ENCODE peak calls at places on chromosomes 12 and 14, in five cellular contexts. G, S, K, E and X are unnamed samples.

GRCh38 chr12:96359328-96359727 is 40.9 kb downstream of the CDK17 start:
- DNase-seq in E (peak), K (no peak), S (no peak), G (no peak), X (no peak)

GRCh38 chr14:22291406-22291805 is 297.6 kb downstream of the DAD1 start:
- DNase-seq in S (no peak), G (peak), K (no peak), E (no peak), X (no peak)

GRCh38 chr12:93783827-93784226 is 106.7 kb downstream of the CRADD start:
- DNase-seq in G (no peak), E (no peak), K (peak), S (no peak), X (no peak)

GRCh38 chr14:64963611-64964010 is 8.5 kb downstream of the RAB15 start:
- DNase-seq in K (no peak), S (no peak), E (peak), G (no peak), X (no peak)

GRCh38 chr14:54488646-54489317 is at the start of gene GMFB:
- DNase-seq in S (peak), G (peak), E (peak), K (peak), X (peak)

GRCh38 chr12:70795608-70796007 is 124.9 kb downstream of the PTPRR start:
- DNase-seq in S (no peak), E (no peak), G (no peak), K (no peak), X (no peak)

GRCh38 chr12:14573118-14573517 is 5.4 kb upstream of the PLBD1 start:
- DNase-seq in K (no peak), G (no peak), E (no peak), S (no peak), X (no peak)

GRCh38 chr12:105275997-105276760 is 40.2 kb upstream of the APPL2 start:
- DNase-seq in G (peak), K (no peak), S (no peak), E (peak), X (no peak)

GRCh38 chr12:93080994-93081809 is 152.1 kb upstream of the EEA1 start:
- DNase-seq in E (no peak), S (peak), G (no peak), K (no peak), X (no peak)

GRCh38 chr12:38921025-38921677 is 15.8 kb upstream of the CPNE8 start:
- DNase-seq in K (no peak), G (peak), S (peak), E (peak), X (peak)

GRCh38 chr14:51922624-51923023 is 62.2 kb downstream of the GNG2 start:
- DNase-seq in K (no peak), E (no peak), S (no peak), G (no peak), X (no peak)

GRCh38 chr12:29582677-29583076 is 85.2 kb upstream of the OVCH1 start:
- DNase-seq in S (no peak), K (no peak), E (no peak), G (no peak), X (no peak)

GRCh38 chr12:132659146-132659545 is 28.0 kb downstream of the POLE start:
- DNase-seq in S (no peak), E (no peak), G (no peak), K (no peak), X (no peak)

GRCh38 chr12:64883264-64884163 is 59.1 kb downstream of the TBC1D30 start:
- DNase-seq in K (no peak), G (no peak), S (no peak), E (no peak), X (no peak)

GRCh38 chr14:105492051-105492965 is 1.3 kb downstream of the TEDC1 start:
- DNase-seq in S (no peak), E (no peak), K (peak), G (no peak), X (no peak)

GRCh38 chr12:103401421-103401820 is 94.3 kb downstream of the C12orf42 start:
- DNase-seq in K (no peak), E (no peak), S (no peak), G (peak), X (no peak)

GRCh38 chr12:43762596-43762995 is 3.8 kb downstream of the IRAK4 start:
- DNase-seq in G (peak), K (no peak), S (no peak), E (no peak), X (no peak)

GRCh38 chr12:27554421-27555186 is 30.6 kb downstream of the PPFIBP1 start:
- DNase-seq in S (peak), K (no peak), E (no peak), G (no peak), X (peak)

GRCh38 chr12:13941258-13942249 is 39.8 kb downstream of the GRIN2B start:
- DNase-seq in G (peak), K (no peak), S (peak), E (peak), X (peak)

GRCh38 chr12:91978143-91978542 is 167.5 kb downstream of the BTG1 start:
- DNase-seq in K (peak), S (no peak), E (peak), G (no peak), X (no peak)

GRCh38 chr12:68675098-68675842 is 11.5 kb upstream of the NUP107 start:
- DNase-seq in G (no peak), S (no peak), E (peak), K (peak), X (no peak)

GRCh38 chr12:65615091-65615490 is 209.2 kb upstream of the HMGA2 start:
- DNase-seq in K (no peak), G (no peak), E (no peak), S (peak), X (no peak)

GRCh38 chr14:22502007-22502406 is 87.0 kb downstream of the DAD1 start:
- DNase-seq in E (no peak), G (peak), S (peak), K (no peak), X (peak)

GRCh38 chr14:48373993-48374392 is 698.6 kb upstream of the MDGA2 start:
- DNase-seq in G (no peak), K (no peak), E (no peak), S (no peak), X (no peak)

GRCh38 chr12:95506707-95507523 is 33.0 kb downstream of the METAP2 start:
- DNase-seq in K (no peak), S (peak), G (no peak), E (no peak), X (no peak)

GRCh38 chr14:58488550-58488949 is 61.0 kb downstream of the KIAA0586 start:
- DNase-seq in S (peak), K (no peak), G (peak), E (peak), X (no peak)

GRCh38 chr14:75286313-75286712 is 7.7 kb downstream of the FOS start:
- DNase-seq in S (no peak), G (no peak), K (no peak), E (peak), X (no peak)

GRCh38 chr12:67735868-67736267 is 87.3 kb downstream of the DYRK2 start:
- DNase-seq in E (no peak), S (no peak), G (no peak), K (no peak), X (no peak)

GRCh38 chr12:114407566-114408411 is 1.8 kb upstream of the TBX5 start:
- DNase-seq in K (no peak), G (no peak), E (no peak), S (no peak), X (no peak)
- H3K4me3 ChIP-seq in K (no peak), G (no peak), E (no peak), S (no peak), X (peak)

GRCh38 chr12:47078086-47078395 is 1.4 kb upstream of the PCED1B start:
- DNase-seq in S (no peak), K (no peak), G (no peak), E (no peak), X (no peak)

GRCh38 chr12:47078733-47079364 is 572 bp upstream of the PCED1B start:
- DNase-seq in S (no peak), G (no peak), E (no peak), K (peak), X (no peak)

GRCh38 chr12:47079365-47079893 is at the start of gene PCED1B:
- DNase-seq in K (peak), E (peak), S (peak), G (peak), X (peak)

GRCh38 chr12:47075192-47076084 is 4.0 kb upstream of the PCED1B start:
- DNase-seq in E (no peak), S (no peak), G (no peak), K (no peak), X (no peak)

DNA sequence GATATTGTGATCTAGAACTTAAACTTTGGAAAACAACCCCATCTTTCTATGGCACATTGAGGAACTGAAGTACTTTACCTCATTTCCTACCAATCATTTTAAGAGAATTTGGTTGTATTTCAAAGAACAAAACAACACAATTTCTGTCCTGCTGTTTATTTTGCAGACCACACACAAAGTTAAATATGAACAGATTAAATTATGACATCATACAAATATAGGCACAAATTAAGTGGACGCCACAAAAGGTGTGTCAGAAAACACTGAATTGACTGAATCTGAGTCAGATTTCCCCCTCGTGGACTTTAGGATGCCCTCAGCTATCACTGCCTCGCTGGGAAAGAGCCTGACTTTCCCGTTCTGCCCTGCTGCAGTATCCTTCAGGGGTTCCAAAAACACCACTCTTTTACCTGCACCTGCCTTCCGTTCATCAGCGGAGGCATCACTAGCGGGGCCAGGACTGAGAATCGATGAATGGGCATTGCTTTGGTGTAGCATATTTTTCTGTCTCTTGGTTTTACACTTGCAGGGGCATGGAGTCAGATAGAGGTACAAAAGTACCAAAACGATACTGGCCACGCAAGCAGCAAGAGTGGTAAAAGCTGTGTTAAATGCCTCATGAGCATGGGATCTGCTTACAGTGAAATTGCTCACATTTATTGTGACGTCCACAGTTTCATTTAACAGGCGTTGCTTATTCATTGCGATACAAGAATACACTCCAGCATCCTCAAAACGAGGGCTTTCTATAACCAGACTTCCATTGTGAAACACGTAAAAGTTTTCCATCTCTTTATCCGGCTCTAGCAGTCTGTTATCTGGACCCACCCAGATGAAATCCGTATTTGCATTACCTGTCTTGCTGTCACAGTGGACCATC is 2.0 kb upstream of the PCED1B start:
- DNase-seq in E (no peak), S (no peak), K (no peak), G (no peak), X (no peak)
- H3K4me3 ChIP-seq in E (no peak), S (peak), K (peak), G (peak), X (no peak)

GRCh38 chr14:88669346-88669745 is 106.5 kb downstream of the ZC3H14 start:
- DNase-seq in S (no peak), K (no peak), E (no peak), G (no peak), X (no peak)

GRCh38 chr14:88667555-88668273 is 104.9 kb downstream of the ZC3H14 start:
- DNase-seq in K (peak), E (peak), G (peak), S (peak), X (peak)

GRCh38 chr14:88668448-88669116 is 105.7 kb downstream of the ZC3H14 start:
- DNase-seq in G (no peak), K (no peak), S (no peak), E (no peak), X (no peak)
- H3K4me3 ChIP-seq in G (no peak), K (no peak), S (no peak), E (no peak), X (no peak)

DNA sequence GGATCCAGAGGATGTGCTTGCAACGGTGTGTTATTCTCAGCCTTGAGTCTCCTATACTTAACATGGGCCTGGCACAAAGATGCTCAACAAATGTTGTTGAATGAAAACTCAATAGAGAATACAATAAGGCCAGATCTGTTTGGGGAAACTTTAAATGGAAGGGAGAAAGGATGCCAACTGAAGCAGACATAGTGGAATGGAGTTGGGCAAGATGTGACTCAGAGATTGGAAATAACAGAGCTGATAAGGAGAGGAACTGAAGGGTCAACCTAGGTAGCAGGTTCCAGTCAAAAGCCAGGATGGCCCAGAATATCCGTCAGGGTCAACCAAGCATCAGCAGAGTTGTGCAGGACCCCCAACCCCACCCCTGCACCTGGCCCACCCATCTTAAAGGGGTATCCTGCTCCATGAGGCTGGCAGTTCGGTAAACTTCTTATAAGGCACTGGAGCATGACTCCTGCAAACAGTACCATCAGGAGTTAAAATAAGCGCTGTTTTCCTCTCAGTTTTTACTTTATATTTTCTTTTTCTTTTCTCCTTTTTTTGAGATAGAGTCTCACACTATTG is 1.0 kb upstream of the BCDIN3D start:
- DNase-seq in K (no peak), S (peak), G (peak), E (peak), X (no peak)
- H3K4me3 ChIP-seq in K (no peak), S (no peak), G (no peak), E (no peak), X (no peak)

DNA sequence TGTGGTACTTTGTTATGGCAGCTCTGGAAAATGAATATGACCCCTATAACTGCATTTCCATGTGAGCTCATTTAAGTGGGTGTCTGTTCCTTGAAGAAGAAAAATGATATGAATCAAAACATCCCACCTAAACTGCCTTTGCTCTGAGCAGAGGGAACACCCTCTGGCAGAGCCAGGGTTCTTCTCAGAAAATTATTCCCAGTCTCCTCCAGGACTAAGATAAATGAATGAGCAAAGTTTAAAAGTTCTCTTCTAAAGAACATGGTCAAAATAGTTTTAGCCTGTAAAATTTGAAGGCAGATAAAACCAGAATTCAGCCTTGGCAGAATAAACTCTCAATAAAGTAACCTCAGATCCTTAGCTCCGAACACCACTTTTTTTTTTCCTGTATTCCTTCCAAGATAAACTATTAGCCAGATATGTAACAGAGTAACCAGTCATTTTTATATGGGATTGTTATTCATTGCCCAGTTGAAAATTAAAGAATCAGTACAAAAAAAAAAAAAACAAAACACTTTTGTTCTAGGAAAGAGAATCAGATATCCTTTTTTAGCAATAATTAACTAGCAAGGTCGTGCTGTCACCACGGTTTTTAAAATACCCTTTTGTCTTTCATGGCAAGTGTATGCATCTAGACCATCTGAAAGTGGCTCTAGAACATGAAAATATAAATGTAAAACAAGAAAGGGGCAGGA is 60.7 kb downstream of the CAPZA3 start:
- DNase-seq in E (no peak), G (no peak), K (no peak), S (peak), X (no peak)
- H3K4me3 ChIP-seq in E (no peak), G (no peak), K (no peak), S (no peak), X (no peak)

DNA sequence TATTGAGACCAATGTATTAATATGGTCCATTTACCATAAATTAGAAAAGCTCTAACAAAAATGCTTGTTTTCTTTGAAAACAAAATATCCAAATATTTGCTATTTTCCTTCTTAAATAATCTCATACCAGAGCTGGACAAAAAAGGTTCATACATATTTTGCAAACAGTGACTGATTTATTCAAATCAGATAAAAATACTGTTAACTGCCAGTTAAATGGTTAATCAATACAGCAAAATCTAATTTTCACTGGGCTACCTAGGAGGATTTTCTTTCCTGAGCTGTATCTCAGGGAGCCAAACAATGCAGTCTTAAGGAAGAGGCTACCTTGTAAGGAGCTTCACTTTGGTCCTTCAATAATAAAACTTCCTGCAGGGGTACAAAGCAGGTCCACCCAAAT is 2.0 kb downstream of the FERMT2 start:
- DNase-seq in S (no peak), G (no peak), K (no peak), E (no peak), X (no peak)
- H3K4me3 ChIP-seq in S (peak), G (no peak), K (no peak), E (no peak), X (no peak)

GRCh38 chr12:56288705-56289387 is 11.3 kb downstream of the CS start:
- DNase-seq in G (no peak), K (no peak), S (no peak), E (peak), X (no peak)
- H3K4me3 ChIP-seq in G (no peak), K (no peak), S (no peak), E (no peak), X (no peak)

DNA sequence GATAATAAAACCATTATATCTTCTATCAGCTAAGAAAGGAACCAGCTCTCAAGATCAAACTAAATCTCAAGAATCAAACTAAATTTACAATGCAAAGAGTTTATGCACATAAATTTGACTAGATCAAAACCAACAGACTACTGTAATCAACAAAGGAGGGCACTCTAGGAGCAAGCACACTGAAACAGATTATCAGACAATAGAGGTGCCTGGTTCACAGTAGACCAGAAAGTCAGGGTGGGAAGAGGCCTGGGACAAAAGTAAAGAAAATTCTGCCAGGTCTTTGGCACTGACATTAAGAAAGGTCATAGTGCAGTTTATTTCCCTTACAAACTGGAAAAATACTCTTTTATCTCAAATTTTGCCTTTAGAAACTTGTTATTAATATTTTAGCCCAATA is 61.0 kb downstream of the HECTD4 start:
- DNase-seq in S (no peak), K (no peak), G (no peak), E (no peak), X (no peak)
- H3K4me3 ChIP-seq in S (no peak), K (no peak), G (no peak), E (no peak), X (no peak)

GRCh38 chr12:56081393-56082347 is 1.7 kb downstream of the ERBB3 start:
- DNase-seq in S (no peak), E (no peak), K (no peak), G (no peak), X (no peak)

GRCh38 chr12:56084958-56085543 is 5.1 kb downstream of the ERBB3 start:
- DNase-seq in K (no peak), G (peak), E (peak), S (no peak), X (no peak)

GRCh38 chr12:56082382-56082781 is 2.4 kb downstream of the ERBB3 start:
- DNase-seq in G (no peak), K (no peak), E (no peak), S (no peak), X (no peak)

GRCh38 chr12:56080556-56081138 is 682 bp downstream of the ERBB3 start:
- DNase-seq in G (peak), E (no peak), K (no peak), S (no peak), X (peak)

GRCh38 chr12:56082967-56083366 is 3.0 kb downstream of the ERBB3 start:
- DNase-seq in K (no peak), S (no peak), E (no peak), G (no peak), X (no peak)
- H3K4me3 ChIP-seq in K (no peak), S (no peak), E (no peak), G (no peak), X (no peak)